ENCODE peak calls at places on chromosomes 11 and 22, in seven cellular contexts. B is LHCN-M2; A is BE2C; W is cardiac fibroblast; G is GM23338; N is CD8-positive, alpha-beta T cell; E is astrocyte of the spinal cord. X is an unnamed sample.

GRCh38 chr22:44870021-44870420 is 117.6 kb downstream of the ARHGAP8 start:
- DNase-seq in B (peak), A (peak), W (peak), G (peak), N (no peak), E (no peak), X (no peak)

GRCh38 chr11:36131719-36132349 is 157.4 kb downstream of the COMMD9 start:
- DNase-seq in B (peak), A (peak), W (peak), G (peak), N (no peak), E (peak), X (no peak)

GRCh38 chr11:108199446-108200321 is 22.8 kb downstream of the NPAT start:
- DNase-seq in B (peak), A (no peak), W (peak), G (peak), N (no peak), E (peak), X (no peak)

GRCh38 chr11:134652586-134653255 is 240.7 kb upstream of the B3GAT1 start:
- DNase-seq in B (no peak), A (no peak), W (no peak), G (no peak), N (no peak), E (no peak), X (peak)

GRCh38 chr11:26946209-26946828 is 47.6 kb upstream of the FIBIN start:
- DNase-seq in B (peak), A (no peak), W (peak), G (no peak), N (no peak), E (peak), X (no peak)

GRCh38 chr11:77560605-77561004 is 29.1 kb upstream of the AQP11 start:
- DNase-seq in B (peak), A (no peak), W (no peak), G (no peak), N (no peak), E (peak), X (peak)

GRCh38 chr22:23117890-23118646 is 23.7 kb downstream of the RSPH14 start:
- DNase-seq in B (no peak), A (peak), W (no peak), G (no peak), N (no peak), E (no peak), X (no peak)

GRCh38 chr11:122788781-122789535 is 49.3 kb upstream of the CRTAM start:
- DNase-seq in B (no peak), A (no peak), W (no peak), G (no peak), N (no peak), E (no peak), X (no peak)

GRCh38 chr11:113384551-113384950 is 3.0 kb upstream of the ANKK1 start:
- DNase-seq in B (peak), A (no peak), W (peak), G (no peak), N (no peak), E (peak), X (no peak)

GRCh38 chr22:37604875-37605274 is 3.8 kb upstream of the GGA1 start:
- DNase-seq in B (no peak), A (no peak), W (no peak), G (no peak), N (peak), E (no peak), X (no peak)

GRCh38 chr11:129853508-129854228 is 38.0 kb downstream of the TMEM45B start:
- DNase-seq in B (peak), A (no peak), W (peak), G (peak), N (peak), E (no peak), X (no peak)

GRCh38 chr11:125272822-125273221 is 108.3 kb downstream of the PKNOX2 start:
- DNase-seq in B (no peak), A (no peak), W (no peak), G (no peak), N (no peak), E (no peak), X (no peak)

GRCh38 chr11:69308531-69308930 is 14.6 kb downstream of the MYEOV start:
- DNase-seq in B (no peak), A (no peak), W (no peak), G (no peak), N (no peak), E (no peak), X (no peak)

GRCh38 chr11:39541945-39542351 is 1917.5 kb downstream of the LRRC4C start:
- DNase-seq in B (no peak), A (no peak), W (no peak), G (peak), N (no peak), E (no peak), X (no peak)

GRCh38 chr11:9851366-9851765 is 187.5 kb downstream of the SWAP70 start:
- DNase-seq in B (peak), A (no peak), W (peak), G (no peak), N (no peak), E (peak), X (no peak)

GRCh38 chr22:45908961-45909360 is 68.0 kb downstream of the WNT7B start:
- DNase-seq in B (no peak), A (no peak), W (no peak), G (no peak), N (no peak), E (no peak), X (no peak)

GRCh38 chr11:60396790-60397189 is 531 bp downstream of the MS4A14 start:
- DNase-seq in B (no peak), A (no peak), W (no peak), G (no peak), N (no peak), E (no peak), X (no peak)

GRCh38 chr11:64146036-64146943 is 19.6 kb downstream of the MACROD1 start:
- DNase-seq in B (no peak), A (peak), W (peak), G (peak), N (peak), E (no peak), X (peak)

GRCh38 chr22:26041931-26042330 is 127.3 kb upstream of the SEZ6L start:
- DNase-seq in B (no peak), A (no peak), W (no peak), G (no peak), N (no peak), E (no peak), X (no peak)

GRCh38 chr22:42986115-42986514 is 28.8 kb downstream of the PACSIN2 start:
- DNase-seq in B (no peak), A (no peak), W (no peak), G (no peak), N (no peak), E (no peak), X (no peak)

GRCh38 chr22:23149743-23150238 is 4.5 kb downstream of the RAB36 start:
- DNase-seq in B (no peak), A (no peak), W (no peak), G (peak), N (no peak), E (no peak), X (no peak)

GRCh38 chr11:64086263-64086938 is 50.7 kb downstream of the FLRT1 start:
- DNase-seq in B (peak), A (peak), W (peak), G (no peak), N (no peak), E (no peak), X (no peak)

GRCh38 chr22:46293591-46294260 is 2.9 kb upstream of the GTSE1 start:
- DNase-seq in B (peak), A (no peak), W (no peak), G (no peak), N (no peak), E (peak), X (no peak)

GRCh38 chr11:73957654-73958361 is 7.0 kb downstream of the DNAJB13 start:
- DNase-seq in B (no peak), A (no peak), W (no peak), G (no peak), N (no peak), E (no peak), X (no peak)

GRCh38 chr11:17473071-17473744 is 3.4 kb downstream of the ABCC8 start:
- DNase-seq in B (peak), A (peak), W (no peak), G (peak), N (no peak), E (no peak), X (no peak)